ENCODE peak calls at places on chromosomes 12 and 14, in four cellular contexts. R, Z, U and T are unnamed samples.

GRCh38 chr14:28773176-28773575 is 6.6 kb downstream of the FOXG1 start:
- DNase-seq in R (no peak), Z (no peak), U (no peak), T (no peak)

GRCh38 chr14:29814153-29815057 is 113.2 kb downstream of the PRKD1 start:
- DNase-seq in Z (peak), U (no peak), R (peak), T (no peak)

GRCh38 chr14:63287661-63288483 is 30.9 kb downstream of the GPHB5 start:
- DNase-seq in U (no peak), R (no peak), Z (no peak), T (no peak)

GRCh38 chr12:72330291-72330690 is 58.1 kb downstream of the TRHDE start:
- DNase-seq in Z (no peak), U (peak), R (no peak), T (peak)

GRCh38 chr12:15956413-15957185 is 45.5 kb downstream of the DERA start:
- DNase-seq in Z (no peak), U (no peak), R (no peak), T (no peak)

GRCh38 chr12:24198936-24199644 is 249.6 kb upstream of the SOX5 start:
- DNase-seq in Z (no peak), U (no peak), R (no peak), T (no peak)

GRCh38 chr12:78316150-78316549 is 485.5 kb downstream of the NAV3 start:
- DNase-seq in Z (no peak), R (no peak), U (peak), T (no peak)

GRCh38 chr12:54413284-54414190 is 5.5 kb downstream of the ITGA5 start:
- DNase-seq in Z (peak), R (no peak), U (no peak), T (no peak)

GRCh38 chr14:31988237-31988636 is 88.9 kb upstream of the ARHGAP5 start:
- DNase-seq in U (no peak), Z (no peak), R (no peak), T (no peak)

GRCh38 chr14:105479438-105480164 is 5.0 kb downstream of the CRIP2 start:
- DNase-seq in U (no peak), R (peak), Z (no peak), T (no peak)